ENCODE peak calls at places on chromosomes 11 and 22, in six cellular contexts. O is activated CD4-positive, alpha-beta T cell treated with anti-CD3 and anti-CD28 coated beads for 4 hours; A is germinal center; E is substantia nigra; D is skeletal muscle cell; Z is nephron progenitor cell. B is an unnamed sample.

GRCh38 chr11:1155274-1155693 is 2.5 kb upstream of the MUC5AC start:
- DNase-seq in O (no peak), A (no peak), E (no peak), D (no peak), Z (no peak), B (no peak)

GRCh38 chr22:37079158-37079557 is 27.6 kb downstream of the KCTD17 start:
- DNase-seq in O (peak), A (no peak), E (no peak), D (no peak), Z (no peak), B (no peak)

GRCh38 chr22:40679249-40679963 is at the start of gene MCHR1:
- DNase-seq in O (no peak), A (no peak), E (no peak), D (no peak), Z (peak), B (no peak)

GRCh38 chr11:2215561-2216399 is 44.2 kb upstream of the TH start:
- DNase-seq in O (no peak), A (no peak), E (no peak), D (no peak), Z (no peak), B (no peak)

GRCh38 chr22:38435010-38435409 is 20.0 kb downstream of the KCNJ4 start:
- DNase-seq in O (no peak), A (no peak), E (no peak), D (no peak), Z (no peak), B (no peak)

GRCh38 chr11:125982348-125982730 is 36.5 kb downstream of the VSIG10L2 start:
- DNase-seq in O (no peak), A (no peak), E (no peak), D (no peak), Z (no peak), B (no peak)

GRCh38 chr11:79413258-79413657 is 27.6 kb downstream of the TENM4 start:
- DNase-seq in O (no peak), A (no peak), E (peak), D (peak), Z (peak), B (no peak)

GRCh38 chr11:66346476-66347424 is 679 bp downstream of the B4GAT1 start:
- DNase-seq in O (no peak), A (no peak), E (no peak), D (no peak), Z (no peak), B (no peak)

GRCh38 chr11:122159173-122159701 is 43.2 kb upstream of the BLID start:
- DNase-seq in O (no peak), A (no peak), E (peak), D (peak), Z (peak), B (no peak)

GRCh38 chr11:59199546-59200420 is 12.9 kb downstream of the MPEG1 start:
- DNase-seq in O (no peak), A (no peak), E (no peak), D (no peak), Z (no peak), B (no peak)

GRCh38 chr11:36037031-36037430 is 93.2 kb downstream of the LDLRAD3 start:
- DNase-seq in O (no peak), A (no peak), E (no peak), D (no peak), Z (no peak), B (no peak)

GRCh38 chr11:93921695-93922468 is 71.5 kb upstream of the VSTM5 start:
- DNase-seq in O (no peak), A (peak), E (no peak), D (peak), Z (peak), B (no peak)

GRCh38 chr22:50303848-50304527 is 3.5 kb downstream of the PLXNB2 start:
- DNase-seq in O (no peak), A (peak), E (no peak), D (no peak), Z (peak), B (peak)

GRCh38 chr11:76752321-76753175 is 30.6 kb upstream of the TSKU start:
- DNase-seq in O (no peak), A (no peak), E (no peak), D (peak), Z (no peak), B (no peak)

GRCh38 chr11:77179048-77179447 is 51.0 kb downstream of the MYO7A start:
- DNase-seq in O (no peak), A (no peak), E (peak), D (no peak), Z (no peak), B (no peak)

GRCh38 chr11:2777396-2777795 is 77.6 kb upstream of the KCNQ1OT1 start:
- DNase-seq in O (no peak), A (no peak), E (no peak), D (no peak), Z (no peak), B (peak)

GRCh38 chr11:34823197-34823596 is 93.0 kb downstream of the APIP start:
- DNase-seq in O (no peak), A (no peak), E (no peak), D (no peak), Z (no peak), B (no peak)

GRCh38 chr22:30245985-30246901 is at the start of gene LIF:
- DNase-seq in O (peak), A (peak), E (no peak), D (no peak), Z (peak), B (peak)

GRCh38 chr11:118210323-118210722 is 14.5 kb downstream of the JAML start:
- DNase-seq in O (no peak), A (no peak), E (no peak), D (no peak), Z (no peak), B (no peak)

GRCh38 chr22:20291604-20292063 is 23.5 kb upstream of the RTN4R start:
- DNase-seq in O (no peak), A (no peak), E (no peak), D (no peak), Z (no peak), B (no peak)

GRCh38 chr11:12696911-12697581 is 22.8 kb downstream of the TEAD1 start:
- DNase-seq in O (no peak), A (no peak), E (no peak), D (no peak), Z (no peak), B (no peak)

GRCh38 chr11:57480409-57481137 is 20.2 kb downstream of the RTN4RL2 start:
- DNase-seq in O (peak), A (peak), E (no peak), D (no peak), Z (peak), B (no peak)

GRCh38 chr11:2198621-2199365 is 27.2 kb upstream of the TH start:
- DNase-seq in O (no peak), A (no peak), E (no peak), D (no peak), Z (no peak), B (no peak)

GRCh38 chr11:67572747-67573419 is 10.7 kb upstream of the GSTP1 start:
- DNase-seq in O (peak), A (no peak), E (peak), D (no peak), Z (no peak), B (peak)

GRCh38 chr11:132874638-132875037 is 657.7 kb downstream of the OPCML start:
- DNase-seq in O (no peak), A (no peak), E (no peak), D (peak), Z (no peak), B (no peak)

GRCh38 chr22:41557401-41558240 is 3.2 kb upstream of the CSDC2 start:
- DNase-seq in O (no peak), A (no peak), E (peak), D (peak), Z (no peak), B (no peak)

GRCh38 chr22:36252754-36253522 is at the start of gene APOL1:
- DNase-seq in O (peak), A (peak), E (no peak), D (no peak), Z (no peak), B (peak)

GRCh38 chr22:19527321-19527721 is 3.1 kb upstream of the CLDN5 start:
- DNase-seq in O (no peak), A (no peak), E (no peak), D (no peak), Z (no peak), B (no peak)

GRCh38 chr11:133500435-133500834 is 31.9 kb downstream of the OPCML start:
- DNase-seq in O (no peak), A (no peak), E (no peak), D (no peak), Z (no peak), B (no peak)

GRCh38 chr11:72985645-72986044 is 156.5 kb downstream of the FCHSD2 start:
- DNase-seq in O (no peak), A (no peak), E (no peak), D (peak), Z (no peak), B (no peak)

GRCh38 chr22:47813661-47814060 is 1051.2 kb downstream of the TBC1D22A start:
- DNase-seq in O (no peak), A (no peak), E (no peak), D (no peak), Z (no peak), B (no peak)

GRCh38 chr22:18113680-18114394 is 3.2 kb downstream of the TUBA8 start:
- DNase-seq in O (no peak), A (no peak), E (no peak), D (no peak), Z (no peak), B (no peak)

GRCh38 chr22:48456449-48456848 is 1371.2 kb downstream of the BRD1 start:
- DNase-seq in O (no peak), A (no peak), E (no peak), D (no peak), Z (no peak), B (no peak)

GRCh38 chr11:58622344-58622743 is at the start of gene CNTF:
- DNase-seq in O (no peak), A (no peak), E (no peak), D (no peak), Z (no peak), B (no peak)